ENCODE peak calls at places on chromosomes 2 and 18, in nine cellular contexts. I, D, T, E, M, B, W, H and X are unnamed samples.

GRCh38 chr2:43075906-43076585 is 150.4 kb downstream of the ZFP36L2 start:
- DNase-seq in M (no peak), B (peak; percentile 66), E (peak; percentile 86), D (no peak), H (peak; percentile 76), T (no peak), W (no peak), I (no peak), X (no peak)

GRCh38 chr18:48621815-48622555 is 83.2 kb downstream of the CTIF start:
- DNase-seq in E (peak; percentile 29), B (no peak), M (no peak), T (no peak), H (no peak), I (no peak), D (no peak), W (no peak), X (no peak)

GRCh38 chr2:96156926-96157648 is 11.8 kb upstream of the DUSP2 start:
- DNase-seq in T (peak; percentile 89), M (no peak), E (no peak), B (no peak), H (no peak), I (no peak), W (no peak), D (no peak), X (no peak)

GRCh38 chr2:162926501-162926900 is 87.9 kb upstream of the KCNH7 start:
- DNase-seq in E (no peak), M (no peak), W (no peak), D (no peak), H (peak; percentile 78), I (no peak), T (no peak), B (peak; percentile 2), X (no peak)

GRCh38 chr2:152369176-152369860 is 34.3 kb downstream of the FMNL2 start:
- DNase-seq in H (no peak), T (no peak), W (no peak), I (no peak), M (no peak), D (no peak), B (peak; percentile 48), E (peak; percentile 91), X (no peak)

GRCh38 chr18:29969876-29970275 is 1072.7 kb downstream of the DSC3 start:
- DNase-seq in H (no peak), B (no peak), D (no peak), E (no peak), W (no peak), I (no peak), T (no peak), M (no peak), X (no peak)

GRCh38 chr2:232970051-232970450 is 43.0 kb downstream of the NGEF start:
- DNase-seq in I (no peak), E (no peak), M (no peak), W (no peak), B (no peak), H (no peak), T (no peak), D (no peak), X (no peak)

GRCh38 chr18:54910161-54910919 is 48.9 kb downstream of the CCDC68 start:
- DNase-seq in M (no peak), H (no peak), B (no peak), T (no peak), W (no peak), E (no peak), I (no peak), D (no peak), X (peak; percentile 20)

GRCh38 chr18:76823574-76823973 is 1.2 kb downstream of the ZNF236 start:
- DNase-seq in D (no peak), E (peak; percentile 15), H (no peak), W (peak; percentile 48), M (peak; percentile 12), I (no peak), T (peak; percentile 60), B (no peak), X (no peak)

GRCh38 chr18:58095251-58095650 is 51.2 kb downstream of the NEDD4L start:
- DNase-seq in E (no peak), M (no peak), D (no peak), W (no peak), B (no peak), I (no peak), T (no peak), H (no peak), X (no peak)

GRCh38 chr2:30305235-30305634 is 73.9 kb downstream of the LBH start:
- DNase-seq in T (no peak), M (no peak), E (peak; percentile 85), W (no peak), D (no peak), B (no peak), H (no peak), I (no peak), X (no peak)

GRCh38 chr2:74444498-74445318 is 3.0 kb upstream of the RTKN start:
- DNase-seq in B (no peak), D (no peak), W (no peak), I (no peak), E (no peak), M (no peak), H (no peak), T (no peak), X (no peak)

GRCh38 chr2:188787002-188787660 is 187.0 kb upstream of the COL3A1 start:
- DNase-seq in T (no peak), E (peak; percentile 88), B (no peak), D (no peak), I (no peak), H (no peak), M (no peak), W (no peak), X (no peak)

GRCh38 chr2:226684563-226684959 is 115.1 kb downstream of the IRS1 start:
- DNase-seq in B (no peak), E (no peak), M (no peak), W (no peak), D (no peak), T (no peak), I (no peak), H (no peak), X (no peak)